ENCODE peak calls at places on chromosomes 3 and 15, in four cellular contexts. One of them, this sample, is unnamed.

GRCh38 chr3:126937533-126938432 is 45.1 kb upstream of the PLXNA1 start:
- DNase-seq in mammary epithelial cell: no peak
- DNase-seq in AG09309: no peak
- DNase-seq in fibroblast of pulmonary artery: peak; percentile 30
- DNase-seq in this sample: no peak

GRCh38 chr3:130700541-130700940 is 46.1 kb downstream of the PIK3R4 start:
- DNase-seq in mammary epithelial cell: peak; percentile 12
- DNase-seq in fibroblast of pulmonary artery: peak; percentile 70
- DNase-seq in AG09309: no peak
- DNase-seq in this sample: no peak

GRCh38 chr15:64828985-64829384 is 3.5 kb upstream of the PIF1 start:
- DNase-seq in fibroblast of pulmonary artery: no peak
- DNase-seq in AG09309: no peak
- DNase-seq in mammary epithelial cell: peak; percentile 27
- DNase-seq in this sample: peak; percentile 67

GRCh38 chr3:72961766-72962165 is 34.8 kb upstream of the PPP4R2 start:
- DNase-seq in mammary epithelial cell: no peak
- DNase-seq in fibroblast of pulmonary artery: no peak
- DNase-seq in AG09309: no peak
- DNase-seq in this sample: peak; percentile 6

GRCh38 chr15:78637776-78638435 is 3.1 kb downstream of the CHRNB4 start:
- DNase-seq in mammary epithelial cell: no peak
- DNase-seq in fibroblast of pulmonary artery: no peak
- DNase-seq in AG09309: no peak
- DNase-seq in this sample: no peak

GRCh38 chr3:42028474-42028873 is 62.7 kb upstream of the TRAK1 start:
- DNase-seq in mammary epithelial cell: no peak
- DNase-seq in fibroblast of pulmonary artery: no peak
- DNase-seq in AG09309: no peak
- DNase-seq in this sample: no peak

GRCh38 chr15:57554063-57554820 is 37.5 kb upstream of the MYZAP start:
- DNase-seq in fibroblast of pulmonary artery: peak; percentile 39
- DNase-seq in mammary epithelial cell: no peak
- DNase-seq in AG09309: no peak
- DNase-seq in this sample: peak; percentile 65

GRCh38 chr15:58593870-58594269 is 155.6 kb downstream of the ADAM10 start:
- DNase-seq in AG09309: no peak
- DNase-seq in fibroblast of pulmonary artery: no peak
- DNase-seq in mammary epithelial cell: no peak
- DNase-seq in this sample: no peak

GRCh38 chr3:48088056-48088748 is 72.0 kb upstream of the MAP4 start:
- DNase-seq in AG09309: no peak
- DNase-seq in mammary epithelial cell: no peak
- DNase-seq in fibroblast of pulmonary artery: no peak
- DNase-seq in this sample: peak; percentile 26

GRCh38 chr15:100241572-100242479 is 99.9 kb downstream of the ADAMTS17 start:
- DNase-seq in mammary epithelial cell: peak; percentile 72
- DNase-seq in fibroblast of pulmonary artery: peak; percentile 81
- DNase-seq in AG09309: no peak
- DNase-seq in this sample: peak; percentile 49

GRCh38 chr3:101461451-101461850 is 51.6 kb downstream of the SENP7 start:
- DNase-seq in fibroblast of pulmonary artery: no peak
- DNase-seq in mammary epithelial cell: no peak
- DNase-seq in AG09309: no peak
- DNase-seq in this sample: no peak

GRCh38 chr3:169636928-169637327 is 26.6 kb downstream of the MECOM start:
- DNase-seq in fibroblast of pulmonary artery: no peak
- DNase-seq in AG09309: no peak
- DNase-seq in mammary epithelial cell: no peak
- DNase-seq in this sample: no peak

GRCh38 chr3:153429821-153430220 is 267.8 kb downstream of the RAP2B start:
- DNase-seq in mammary epithelial cell: no peak
- DNase-seq in AG09309: no peak
- DNase-seq in fibroblast of pulmonary artery: peak; percentile 26
- DNase-seq in this sample: no peak

GRCh38 chr3:9914011-9914410 is 2.9 kb upstream of the IL17RC start:
- DNase-seq in fibroblast of pulmonary artery: no peak
- DNase-seq in AG09309: no peak
- DNase-seq in mammary epithelial cell: no peak
- DNase-seq in this sample: no peak

GRCh38 chr3:128205616-128206015 is 52.3 kb downstream of the EEFSEC start:
- DNase-seq in AG09309: no peak
- DNase-seq in mammary epithelial cell: no peak
- DNase-seq in fibroblast of pulmonary artery: no peak
- DNase-seq in this sample: no peak

GRCh38 chr15:69467636-69468035 is 15.0 kb downstream of the RPLP1 start:
- DNase-seq in AG09309: no peak
- DNase-seq in mammary epithelial cell: no peak
- DNase-seq in fibroblast of pulmonary artery: no peak
- DNase-seq in this sample: peak; percentile 24

GRCh38 chr3:192850501-192850981 is 67.1 kb downstream of the MB21D2 start:
- DNase-seq in fibroblast of pulmonary artery: no peak
- DNase-seq in AG09309: no peak
- DNase-seq in mammary epithelial cell: peak; percentile 93
- DNase-seq in this sample: peak; percentile 98

GRCh38 chr3:79517766-79518413 is 249.9 kb downstream of the ROBO1 start:
- DNase-seq in AG09309: no peak
- DNase-seq in mammary epithelial cell: peak; percentile 6
- DNase-seq in fibroblast of pulmonary artery: peak; percentile 72
- DNase-seq in this sample: peak; percentile 55

GRCh38 chr3:95387242-95388021 is 1324.6 kb downstream of the NSUN3 start:
- DNase-seq in mammary epithelial cell: no peak
- DNase-seq in fibroblast of pulmonary artery: no peak
- DNase-seq in AG09309: no peak
- DNase-seq in this sample: no peak

GRCh38 chr3:4107430-4107829 is 195.7 kb upstream of the SETMAR start:
- DNase-seq in fibroblast of pulmonary artery: no peak
- DNase-seq in AG09309: no peak
- DNase-seq in mammary epithelial cell: no peak
- DNase-seq in this sample: no peak

DNA sequence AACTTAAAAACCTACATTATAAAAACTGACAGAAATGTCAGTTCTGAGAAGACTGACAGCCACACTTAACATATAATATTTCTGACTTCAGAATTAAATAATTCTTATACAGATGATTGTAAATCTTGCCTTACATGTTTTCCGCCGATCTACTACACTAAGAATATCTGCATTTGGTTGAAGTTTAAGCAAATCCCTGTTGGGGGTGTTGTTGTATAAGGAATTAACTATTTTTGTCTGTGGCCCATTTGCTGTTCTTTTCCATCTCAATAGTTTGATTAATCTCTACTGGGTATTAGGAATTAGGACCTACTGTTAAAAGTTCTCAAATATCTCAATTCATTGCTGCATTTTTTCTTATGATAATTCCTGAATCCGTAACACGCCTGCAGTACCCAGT is 838.3 kb upstream of the ROBO1 start:
- DNase-seq in mammary epithelial cell: no peak
- DNase-seq in AG09309: no peak
- DNase-seq in fibroblast of pulmonary artery: no peak
- DNase-seq in this sample: no peak
- TF ChIP-seq CTCF in mammary epithelial cell: no peak
- TF ChIP-seq CTCF in AG09309: no peak
- TF ChIP-seq CTCF in fibroblast of pulmonary artery: no peak
- TF ChIP-seq CTCF in this sample: no peak

DNA sequence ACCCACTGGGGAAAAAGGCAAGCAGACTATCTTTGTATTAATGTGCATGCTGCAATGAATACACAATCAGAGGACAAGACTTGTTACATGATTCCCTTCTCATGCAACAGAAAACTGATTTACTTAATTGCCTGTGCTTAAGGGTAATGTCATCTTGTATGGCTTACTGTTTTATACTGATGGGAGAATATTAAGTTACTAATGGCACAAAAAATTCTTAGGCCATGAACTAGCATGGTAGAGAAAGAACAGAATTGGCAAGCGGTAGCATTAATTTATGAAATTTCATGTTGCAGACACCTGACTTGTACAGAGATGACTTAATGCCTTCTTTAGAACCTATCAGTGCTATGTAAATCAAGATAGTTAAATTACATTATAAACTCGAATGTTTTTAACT is 282.3 kb downstream of the CNTN3 start:
- DNase-seq in fibroblast of pulmonary artery: no peak
- DNase-seq in AG09309: no peak
- DNase-seq in mammary epithelial cell: no peak
- DNase-seq in this sample: no peak
- H3K4me3 ChIP-seq in fibroblast of pulmonary artery: no peak overlapping the region
- H3K4me3 ChIP-seq in AG09309: no peak overlapping the region
- H3K4me3 ChIP-seq in mammary epithelial cell: no peak overlapping the region
- H3K4me3 ChIP-seq in this sample: no peak overlapping the region

GRCh38 chr3:165070682-165071081 is 7.6 kb downstream of the SI start:
- DNase-seq in AG09309: no peak
- DNase-seq in mammary epithelial cell: no peak
- DNase-seq in fibroblast of pulmonary artery: no peak
- DNase-seq in this sample: no peak
- TF ChIP-seq CTCF in AG09309: no peak
- TF ChIP-seq CTCF in mammary epithelial cell: no peak
- TF ChIP-seq CTCF in fibroblast of pulmonary artery: no peak
- TF ChIP-seq CTCF in this sample: no peak

DNA sequence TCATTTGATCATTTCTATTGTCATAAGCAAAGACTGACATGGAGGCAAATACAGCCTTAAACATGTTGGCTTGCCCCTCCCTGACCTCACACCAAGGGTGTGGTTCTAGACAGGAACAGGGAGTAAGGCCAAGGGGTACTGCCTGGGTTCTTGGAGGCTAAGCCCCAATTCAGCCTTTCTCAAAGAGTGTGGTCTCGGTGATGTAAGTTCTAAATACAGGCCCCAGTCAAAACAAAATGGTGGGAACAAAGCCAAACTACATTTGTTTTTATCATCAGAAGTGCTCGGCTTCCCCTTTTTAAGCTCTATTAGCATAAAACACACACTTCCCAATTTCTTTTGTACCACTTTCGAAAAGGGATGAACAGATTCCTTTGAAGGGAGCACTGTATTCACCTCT is 129.5 kb downstream of the ATP8B4 start:
- DNase-seq in AG09309: no peak
- DNase-seq in mammary epithelial cell: no peak
- DNase-seq in fibroblast of pulmonary artery: no peak
- DNase-seq in this sample: no peak
- H3K4me3 ChIP-seq in AG09309: no peak overlapping the region
- H3K4me3 ChIP-seq in mammary epithelial cell: no peak overlapping the region
- H3K4me3 ChIP-seq in fibroblast of pulmonary artery: no peak overlapping the region
- H3K4me3 ChIP-seq in this sample: no peak overlapping the region

GRCh38 chr15:55824857-55825613 is 82.1 kb upstream of the PRTG start:
- DNase-seq in AG09309: no peak
- DNase-seq in mammary epithelial cell: no peak
- DNase-seq in fibroblast of pulmonary artery: no peak
- DNase-seq in this sample: no peak
- TF ChIP-seq CTCF in AG09309: no peak
- TF ChIP-seq CTCF in mammary epithelial cell: no peak
- TF ChIP-seq CTCF in fibroblast of pulmonary artery: no peak
- TF ChIP-seq CTCF in this sample: no peak

GRCh38 chr3:16200411-16200810 is 25.9 kb downstream of the GALNT15 start:
- DNase-seq in mammary epithelial cell: peak; percentile 85
- DNase-seq in AG09309: no peak
- DNase-seq in fibroblast of pulmonary artery: no peak
- DNase-seq in this sample: peak; percentile 45
- H3K4me3 ChIP-seq in mammary epithelial cell: no peak overlapping the region
- H3K4me3 ChIP-seq in AG09309: no peak overlapping the region
- H3K4me3 ChIP-seq in fibroblast of pulmonary artery: no peak overlapping the region
- H3K4me3 ChIP-seq in this sample: no peak overlapping the region

GRCh38 chr3:110940074-110940473 is 131.5 kb upstream of the NECTIN3 start:
- DNase-seq in mammary epithelial cell: no peak
- DNase-seq in AG09309: no peak
- DNase-seq in fibroblast of pulmonary artery: no peak
- DNase-seq in this sample: no peak

GRCh38 chr3:110946810-110947209 is 124.8 kb upstream of the NECTIN3 start:
- DNase-seq in mammary epithelial cell: no peak
- DNase-seq in AG09309: no peak
- DNase-seq in fibroblast of pulmonary artery: no peak
- DNase-seq in this sample: no peak

DNA sequence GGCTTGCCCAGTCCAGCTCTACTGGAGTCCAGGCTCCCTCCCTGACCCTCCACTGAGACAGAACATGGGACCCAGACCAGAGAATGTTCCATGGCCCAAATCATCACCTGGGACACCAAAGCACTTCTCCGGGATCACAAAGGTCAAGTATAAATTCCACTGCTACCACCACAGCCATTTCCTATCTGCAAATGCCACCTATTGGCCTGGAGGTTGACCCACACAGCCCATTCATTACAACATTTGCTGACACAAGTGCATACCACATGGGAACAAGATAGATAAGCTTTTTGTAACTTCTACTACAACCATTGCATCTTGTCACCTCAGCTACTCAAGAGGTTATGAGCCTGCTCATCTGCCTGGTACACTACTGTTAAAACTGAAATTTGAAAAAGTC is 126.8 kb upstream of the NECTIN3 start:
- DNase-seq in fibroblast of pulmonary artery: no peak
- DNase-seq in mammary epithelial cell: no peak
- DNase-seq in AG09309: no peak
- DNase-seq in this sample: no peak
- TF ChIP-seq CTCF in fibroblast of pulmonary artery: no peak
- TF ChIP-seq CTCF in mammary epithelial cell: no peak
- TF ChIP-seq CTCF in AG09309: no peak
- TF ChIP-seq CTCF in this sample: no peak

DNA sequence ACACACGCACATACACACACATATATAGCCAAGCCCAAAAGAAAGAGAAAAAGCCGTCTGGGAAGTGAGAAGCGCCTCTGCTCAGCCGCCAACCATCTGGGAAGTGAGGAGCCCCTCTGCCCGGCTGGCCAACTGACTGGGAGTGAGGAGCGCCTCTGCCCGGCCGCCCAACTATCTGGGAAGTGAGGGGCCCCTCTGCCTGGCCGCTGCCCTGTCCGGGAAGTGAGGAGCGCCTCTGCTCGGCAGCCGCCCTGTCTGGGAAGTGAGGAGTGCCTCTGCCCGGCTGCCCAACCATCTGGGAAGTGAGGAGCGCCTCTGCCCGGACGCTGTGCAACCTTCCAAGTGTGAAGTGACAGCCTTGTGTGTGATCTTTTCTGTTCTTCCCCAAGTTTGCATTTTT is 49.2 kb downstream of the FHIT start:
- DNase-seq in mammary epithelial cell: no peak
- DNase-seq in fibroblast of pulmonary artery: no peak
- DNase-seq in AG09309: no peak
- DNase-seq in this sample: no peak
- H3K4me3 ChIP-seq in mammary epithelial cell: no peak overlapping the region
- H3K4me3 ChIP-seq in fibroblast of pulmonary artery: no peak overlapping the region
- H3K4me3 ChIP-seq in AG09309: no peak overlapping the region
- H3K4me3 ChIP-seq in this sample: no peak overlapping the region

GRCh38 chr3:112730210-112730609 is 89.3 kb upstream of the CCDC80 start:
- DNase-seq in AG09309: no peak
- DNase-seq in mammary epithelial cell: no peak
- DNase-seq in fibroblast of pulmonary artery: peak; percentile 11
- DNase-seq in this sample: peak; percentile 13
- TF ChIP-seq CTCF in AG09309: peak; percentile 16
- TF ChIP-seq CTCF in mammary epithelial cell: peak; percentile 35
- TF ChIP-seq CTCF in fibroblast of pulmonary artery: peak; percentile 21
- TF ChIP-seq CTCF in this sample: peak; percentile 18

GRCh38 chr3:15319127-15319526 is 13.3 kb downstream of the SH3BP5 start:
- DNase-seq in mammary epithelial cell: no peak
- DNase-seq in AG09309: no peak
- DNase-seq in fibroblast of pulmonary artery: no peak
- DNase-seq in this sample: no peak
- H3K4me3 ChIP-seq in mammary epithelial cell: no peak overlapping the region
- H3K4me3 ChIP-seq in AG09309: no peak overlapping the region
- H3K4me3 ChIP-seq in fibroblast of pulmonary artery: no peak overlapping the region
- H3K4me3 ChIP-seq in this sample: no peak overlapping the region

This sample was measured in epithelial cell of esophagus.